ENCODE peak calls at places on chromosomes 4 and X, in seven cellular contexts. M is endothelial cell, I is M059J, J is upper lobe of left lung, X is H54, A is left colon, V is stromal cell of bone marrow. Y is an unnamed sample.

GRCh38 chr4:78227411-78228057 is 170.4 kb downstream of the FRAS1 start:
- DNase-seq in M (no peak), I (no peak), J (no peak), X (no peak), A (no peak), V (no peak), Y (no peak)

GRCh38 chrX:81377329-81377728 is 175.4 kb downstream of the SH3BGRL start:
- DNase-seq in M (peak), I (peak), J (no peak), X (no peak), A (no peak), V (peak), Y (no peak)

GRCh38 chr4:17309567-17310268 is 202.2 kb downstream of the QDPR start:
- DNase-seq in M (no peak), I (peak), J (no peak), X (no peak), A (no peak), V (no peak), Y (no peak)

GRCh38 chrX:14095702-14096101 is 66.0 kb upstream of the GEMIN8 start:
- DNase-seq in M (peak), I (peak), J (peak), X (peak), A (no peak), V (peak), Y (peak)

GRCh38 chr4:151031831-151032605 is 16.9 kb upstream of the LRBA start:
- DNase-seq in M (no peak), I (peak), J (no peak), X (peak), A (no peak), V (peak), Y (peak)

GRCh38 chr4:168540086-168540864 is 43.4 kb downstream of the PALLD start:
- DNase-seq in M (no peak), I (peak), J (no peak), X (no peak), A (no peak), V (peak), Y (peak)

GRCh38 chr4:1026115-1026514 is 14.7 kb downstream of the FGFRL1 start:
- DNase-seq in M (no peak), I (no peak), J (no peak), X (no peak), A (peak), V (no peak), Y (no peak)

GRCh38 chrX:40260123-40260751 is 162.5 kb upstream of the BCOR start:
- DNase-seq in M (no peak), I (peak), J (peak), X (no peak), A (no peak), V (no peak), Y (no peak)

GRCh38 chrX:111095974-111096870 is at the start of gene PAK3:
- DNase-seq in M (peak), I (peak), J (peak), X (no peak), A (peak), V (peak), Y (no peak)

GRCh38 chr4:113090954-113091353 is 41.5 kb downstream of the ANK2 start:
- DNase-seq in M (no peak), I (no peak), J (no peak), X (no peak), A (no peak), V (no peak), Y (no peak)

GRCh38 chr4:148405161-148405893 is 36.9 kb downstream of the NR3C2 start:
- DNase-seq in M (no peak), I (no peak), J (peak), X (no peak), A (no peak), V (no peak), Y (no peak)

Y was measured in GM04503.